ENCODE peak calls at places on chromosome 20, in five cellular contexts. C is endodermal cell, R is AG04450, G is tibial nerve, A is foreskin fibroblast. F is an unnamed sample.

GRCh38 chr20:53611449-53611894 is 17.8 kb upstream of the ZNF217 start:
- DNase-seq in C (peak), G (no peak), R (peak), A (peak), F (peak)

GRCh38 chr20:25009218-25010145 is 16.9 kb upstream of the APMAP start:
- DNase-seq in R (no peak), C (peak), A (no peak), G (no peak), F (peak)

GRCh38 chr20:29298271-29298590 is 1959.2 kb upstream of the DEFB115 start:
- DNase-seq in G (no peak), R (no peak), A (no peak), C (no peak), F (no peak)

GRCh38 chr20:53874104-53874503 is 196.3 kb downstream of the BCAS1 start:
- DNase-seq in G (no peak), C (no peak), A (no peak), R (no peak), F (no peak)

GRCh38 chr20:11001767-11002540 is 328.2 kb upstream of the JAG1 start:
- DNase-seq in G (no peak), A (peak), R (no peak), C (no peak), F (peak)

GRCh38 chr20:9344080-9344920 is 170.1 kb upstream of the LAMP5 start:
- DNase-seq in R (no peak), A (peak), C (no peak), G (no peak), F (peak)

GRCh38 chr20:25177890-25178321 is 17.6 kb upstream of the ENTPD6 start:
- DNase-seq in A (no peak), C (no peak), R (no peak), G (no peak), F (no peak)

GRCh38 chr20:36784900-36785299 is 11.3 kb upstream of the DSN1 start:
- DNase-seq in A (no peak), C (no peak), R (no peak), G (no peak), F (peak)

GRCh38 chr20:420721-421574 is 12.8 kb downstream of the RBCK1 start:
- DNase-seq in R (no peak), C (peak), G (no peak), A (no peak), F (no peak)

GRCh38 chr20:8129211-8129986 is 2.7 kb upstream of the PLCB1 start:
- DNase-seq in R (peak), A (peak), C (no peak), G (no peak), F (no peak)

GRCh38 chr20:46367967-46368901 is 38.2 kb downstream of the ELMO2 start:
- DNase-seq in C (no peak), A (no peak), G (no peak), R (no peak), F (no peak)

GRCh38 chr20:46797201-46797600 is 87.8 kb downstream of the SLC2A10 start:
- DNase-seq in R (no peak), A (no peak), C (no peak), G (no peak), F (no peak)

GRCh38 chr20:36311854-36312723 is 6.0 kb downstream of the DLGAP4 start:
- DNase-seq in G (no peak), C (peak), R (no peak), A (no peak), F (no peak)

GRCh38 chr20:11072982-11073381 is 399.2 kb upstream of the JAG1 start:
- DNase-seq in C (no peak), G (no peak), A (no peak), R (no peak), F (no peak)

GRCh38 chr20:62772994-62773858 is 23.0 kb upstream of the MRGBP start:
- DNase-seq in A (peak), G (no peak), C (no peak), R (no peak), F (peak)
- TF ChIP-seq CTCF in A (no peak), G (no peak), C (no peak), R (no peak), F (no peak)

GRCh38 chr20:31535298-31535697 is 21.1 kb downstream of the HM13 start:
- DNase-seq in G (no peak), R (no peak), A (no peak), C (no peak), F (no peak)
- TF ChIP-seq CTCF in G (no peak), R (no peak), A (no peak), C (no peak), F (no peak)

GRCh38 chr20:42708261-42708660 is 481.4 kb downstream of the PTPRT start:
- DNase-seq in R (no peak), G (no peak), C (no peak), A (no peak), F (no peak)
- TF ChIP-seq CTCF in R (no peak), G (no peak), C (no peak), A (no peak), F (no peak)

GRCh38 chr20:59526242-59527225 is 77.8 kb upstream of the PHACTR3 start:
- DNase-seq in R (no peak), A (no peak), C (no peak), G (no peak), F (no peak)
- TF ChIP-seq CTCF in R (peak), A (peak), C (peak), G (no peak), F (peak)

DNA sequence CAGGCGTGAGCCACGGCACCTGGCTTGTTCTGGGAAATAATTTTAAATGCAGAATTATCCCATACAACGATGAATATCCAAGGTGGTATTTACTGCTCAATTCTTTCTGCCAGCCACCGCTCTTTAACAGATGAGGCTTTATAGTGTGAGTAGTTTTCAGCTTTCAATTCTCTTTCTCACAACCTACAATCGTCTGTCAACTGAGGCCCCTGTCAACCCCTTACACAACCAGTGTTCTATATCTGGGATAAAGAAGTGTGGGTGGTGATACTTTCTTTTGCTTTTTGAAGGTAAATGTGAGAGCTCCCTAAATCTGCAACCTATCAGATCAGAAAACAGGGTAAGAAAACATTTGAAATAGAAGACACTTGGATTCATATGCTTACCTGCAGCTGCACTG is 22.5 kb downstream of the STAU1 start:
- DNase-seq in A (no peak), R (no peak), G (no peak), C (no peak), F (no peak)
- TF ChIP-seq CTCF in A (no peak), R (no peak), G (no peak), C (no peak), F (no peak)

DNA sequence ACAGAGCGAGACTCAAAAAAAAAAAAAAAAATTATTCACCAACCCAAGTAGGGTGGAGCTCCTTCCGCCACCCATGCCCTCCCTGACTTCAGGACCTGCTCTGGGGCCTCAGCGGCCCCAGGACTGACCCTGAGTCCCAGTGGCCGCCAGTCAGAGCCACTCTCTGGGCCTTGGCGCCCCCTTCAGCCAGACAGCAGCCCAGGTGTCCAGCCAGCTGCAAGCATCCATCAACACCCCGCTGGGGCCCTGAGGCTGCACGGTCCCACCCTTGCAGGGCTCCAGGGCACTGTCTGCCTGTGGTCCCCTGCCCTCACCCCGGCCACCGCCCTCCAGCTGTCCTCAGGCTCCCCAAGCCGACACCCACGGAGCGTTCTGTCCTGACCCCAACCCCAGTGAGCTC is 11.4 kb upstream of the KCNQ2 start:
- DNase-seq in G (no peak), A (no peak), C (peak), R (no peak), F (no peak)
- TF ChIP-seq CTCF in G (no peak), A (no peak), C (peak), R (no peak), F (peak)

DNA sequence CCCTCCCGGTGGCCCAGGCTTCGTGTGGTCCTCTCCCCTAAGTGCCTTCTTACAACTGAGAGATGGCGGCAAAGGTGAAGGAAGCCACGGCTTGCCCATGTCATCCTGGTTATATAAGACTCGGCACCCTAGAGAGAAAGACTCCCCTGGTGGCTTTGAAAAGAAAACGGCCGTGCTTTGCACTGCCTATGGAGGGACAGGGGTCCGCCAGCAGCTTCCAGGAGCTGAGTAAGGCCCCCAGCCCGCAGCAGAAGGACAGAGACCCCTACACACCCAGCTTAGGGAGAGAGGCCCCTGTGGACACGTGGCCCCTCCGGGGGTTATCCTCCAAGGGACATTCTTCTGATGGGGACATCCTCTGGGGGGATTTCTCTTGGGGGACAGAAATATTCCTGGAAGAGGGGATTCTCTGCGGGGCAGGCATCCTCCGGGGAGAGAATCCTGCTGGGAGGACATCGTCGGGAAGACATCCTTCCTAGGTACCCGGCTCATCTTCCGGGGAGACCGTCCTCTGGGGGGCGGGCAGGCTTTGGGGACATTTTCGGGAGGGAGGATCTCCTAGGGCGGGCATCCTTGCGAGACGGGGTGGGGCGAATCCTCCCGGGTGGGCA is 509 bp upstream of the OGFR start:
- DNase-seq in G (no peak), R (no peak), A (no peak), C (no peak), F (no peak)
- TF ChIP-seq CTCF in G (no peak), R (peak), A (no peak), C (no peak), F (peak)

GRCh38 chr20:44222969-44223368 is 12.4 kb upstream of the OSER1 start:
- DNase-seq in A (no peak), G (no peak), R (no peak), C (peak), F (no peak)

GRCh38 chr20:44221368-44221767 is 10.8 kb upstream of the OSER1 start:
- DNase-seq in R (no peak), C (no peak), A (no peak), G (no peak), F (no peak)

GRCh38 chr20:44223721-44224120 is 13.2 kb upstream of the OSER1 start:
- DNase-seq in G (no peak), A (no peak), C (no peak), R (no peak), F (no peak)

GRCh38 chr20:44222027-44222426 is 11.5 kb upstream of the OSER1 start:
- DNase-seq in A (no peak), G (no peak), C (no peak), R (no peak), F (no peak)

DNA sequence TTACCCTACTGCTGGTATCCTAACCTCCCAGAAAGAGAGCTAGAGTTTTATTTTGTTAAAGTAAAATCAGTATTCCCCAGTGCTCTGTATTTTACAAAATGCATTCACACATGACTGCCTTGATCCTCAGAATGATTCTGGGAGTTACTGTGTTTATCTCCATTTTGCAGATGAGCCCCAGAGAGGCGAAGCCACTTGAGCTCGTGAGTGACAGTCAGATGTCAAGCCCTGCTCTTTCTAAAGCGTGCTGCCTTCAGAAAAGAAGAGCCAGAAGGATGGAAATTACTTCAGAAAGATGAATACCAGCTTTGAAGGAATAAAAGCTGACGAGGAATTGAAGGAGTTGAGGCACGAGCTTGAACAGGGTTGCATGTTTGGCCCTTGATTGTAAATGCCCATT is 14.1 kb upstream of the OSER1 start:
- DNase-seq in G (no peak), C (no peak), R (no peak), A (no peak), F (no peak)
- TF ChIP-seq CTCF in G (no peak), C (no peak), R (no peak), A (no peak), F (no peak)

DNA sequence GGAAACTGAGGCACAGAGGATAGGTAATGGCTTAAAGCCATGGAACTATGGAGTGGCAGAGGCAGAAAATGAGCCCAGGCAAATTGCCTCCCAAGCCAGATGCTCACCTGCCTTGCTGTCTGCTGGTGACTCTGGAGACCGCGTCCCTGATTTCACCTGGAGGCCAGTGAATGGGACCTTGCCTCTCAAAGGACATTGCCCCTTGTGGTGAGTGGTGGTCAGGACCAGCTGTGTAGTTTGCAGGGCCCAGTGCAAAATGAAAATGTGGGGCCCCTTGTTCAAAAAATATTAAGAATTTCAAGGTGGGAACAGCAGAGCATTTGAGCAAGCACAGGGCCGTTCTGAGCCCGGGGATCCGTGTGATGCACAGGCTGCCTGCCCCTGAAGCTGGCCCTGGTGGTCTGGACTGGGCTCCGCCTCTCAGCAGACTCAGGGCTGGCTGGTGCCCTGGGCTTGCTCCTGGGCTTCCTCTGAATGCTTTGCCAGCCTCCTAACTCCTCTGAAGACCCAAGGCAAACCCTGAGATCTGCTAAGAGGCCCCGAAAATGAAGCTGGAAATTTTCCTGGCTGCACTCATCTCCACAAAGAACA is 19.8 kb upstream of the KCNG1 start:
- DNase-seq in A (no peak), C (peak), G (no peak), R (no peak), F (no peak)
- TF ChIP-seq CTCF in A (peak), C (peak), G (no peak), R (no peak), F (peak)

F was measured in AG10803.